ENCODE peak calls at places on chromosomes 16 and 17, in six cellular contexts. W, M, Y, S, V and C are unnamed samples. For H3K27me3, the result is how much of the 10 kb centered on the place peaks cover.

GRCh38 chr17:63347475-63347874 is 98.6 kb downstream of the CYB561 start:
- DNase-seq in Y (no peak), M (no peak), S (no peak), W (no peak), V (no peak), C (no peak)

GRCh38 chr16:50812876-50813466 is 71.1 kb downstream of the CYLD start:
- DNase-seq in W (no peak), V (no peak), S (no peak), M (no peak), Y (no peak), C (no peak)

GRCh38 chr16:23496826-23497542 is 13.3 kb downstream of the GGA2 start:
- DNase-seq in V (no peak), M (peak), Y (no peak), W (no peak), S (no peak), C (no peak)

GRCh38 chr17:36950027-36950426 is 1.3 kb downstream of the AATF start:
- DNase-seq in W (no peak), Y (no peak), M (no peak), V (no peak), S (no peak), C (no peak)

GRCh38 chr16:90008708-90009145 is 10.5 kb downstream of the DBNDD1 start:
- DNase-seq in V (no peak), M (no peak), W (no peak), S (peak), Y (no peak), C (no peak)

GRCh38 chr16:69017036-69017783 is 88.2 kb upstream of the HAS3 start:
- DNase-seq in V (no peak), M (peak), W (no peak), Y (no peak), S (no peak), C (no peak)

GRCh38 chr17:15464629-15465028 is 2.8 kb downstream of the CDRT4 start:
- DNase-seq in Y (no peak), W (no peak), V (no peak), S (no peak), M (no peak), C (no peak)

GRCh38 chr17:40511667-40512221 is 10.3 kb upstream of the TNS4 start:
- DNase-seq in S (no peak), Y (no peak), M (no peak), V (no peak), W (no peak), C (no peak)

GRCh38 chr16:74892574-74893461 is 92.1 kb downstream of the WDR59 start:
- DNase-seq in S (no peak), M (no peak), Y (no peak), W (no peak), V (no peak), C (no peak)

GRCh38 chr16:29806641-29807425 is 504 bp downstream of the MAZ start:
- DNase-seq in Y (peak), V (no peak), M (peak), W (peak), S (peak), C (no peak)

GRCh38 chr17:7317161-7317803 is 2.1 kb upstream of the GPS2 start:
- DNase-seq in M (no peak), W (peak), V (no peak), S (no peak), Y (no peak), C (no peak)

GRCh38 chr16:14502932-14503741 is 126.9 kb downstream of the PARN start:
- DNase-seq in W (no peak), V (no peak), S (no peak), Y (no peak), M (peak), C (no peak)

GRCh38 chr16:49858200-49859129 is 2.6 kb upstream of the ZNF423 start:
- DNase-seq in M (peak), W (peak), V (no peak), Y (peak), S (no peak), C (peak)

GRCh38 chr17:58367462-58367861 is 15.5 kb upstream of the SUPT4H1 start:
- DNase-seq in V (no peak), S (no peak), M (no peak), Y (no peak), W (no peak), C (no peak)

DNA sequence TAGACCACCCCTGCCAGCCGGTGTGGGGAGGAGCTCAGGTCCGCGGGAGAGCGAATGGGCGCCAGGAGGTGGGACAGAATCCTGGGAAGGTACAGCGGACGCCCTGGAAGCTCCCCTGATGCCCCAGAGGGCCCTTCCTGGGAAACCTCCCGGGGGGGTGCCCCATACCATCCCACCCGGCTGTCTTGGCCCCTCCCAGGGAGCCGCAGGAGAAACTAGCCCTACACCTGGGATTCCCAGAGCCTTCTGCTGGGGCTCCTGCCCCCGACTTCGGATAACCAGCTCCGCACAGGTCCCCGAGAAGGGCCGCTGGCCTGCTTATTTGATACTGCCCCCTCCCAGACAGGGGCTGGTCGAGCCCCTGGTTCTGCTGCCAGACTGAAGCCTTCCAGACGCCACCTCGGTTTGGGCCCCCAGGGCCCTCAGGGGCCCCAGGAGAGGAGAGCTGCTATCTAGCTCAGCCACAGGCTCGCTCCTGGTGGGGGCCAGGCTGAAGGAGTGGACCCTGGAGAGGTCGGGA is 3.0 kb upstream of the CBX4 start:
- DNase-seq in S (no peak), Y (no peak), M (no peak), V (no peak), W (peak), C (no peak)
- H3K27me3 ChIP-seq in S (under half), Y (under half), M (under half), V (under half), W (under half), C (under half)

GRCh38 chr17:48553190-48553547 is 8.3 kb upstream of the HOXB2 start:
- DNase-seq in W (no peak), Y (no peak), M (no peak), V (no peak), S (no peak), C (no peak)
- H3K27ac ChIP-seq in W (no peak), Y (peak), M (peak), V (peak), S (no peak), C (peak)

GRCh38 chr16:707062-707538 is 1.5 kb upstream of the FBXL16 start:
- DNase-seq in W (no peak), Y (no peak), S (no peak), V (no peak), M (no peak), C (no peak)
- H3K27me3 ChIP-seq in W (under half), Y (half or more), S (half or more), V (half or more), M (half or more), C (under half)

GRCh38 chr16:81706327-81707295 is 72.5 kb upstream of the PLCG2 start:
- DNase-seq in V (no peak), Y (peak), S (no peak), M (no peak), W (no peak), C (no peak)

GRCh38 chr16:81709369-81709900 is 69.7 kb upstream of the PLCG2 start:
- DNase-seq in V (no peak), W (no peak), M (no peak), S (no peak), Y (peak), C (no peak)

GRCh38 chr16:81705261-81705660 is 73.8 kb upstream of the PLCG2 start:
- DNase-seq in W (no peak), S (no peak), V (no peak), M (no peak), Y (peak), C (no peak)

GRCh38 chr16:81708459-81709368 is 70.4 kb upstream of the PLCG2 start:
- DNase-seq in V (no peak), Y (peak), M (no peak), W (peak), S (no peak), C (no peak)

DNA sequence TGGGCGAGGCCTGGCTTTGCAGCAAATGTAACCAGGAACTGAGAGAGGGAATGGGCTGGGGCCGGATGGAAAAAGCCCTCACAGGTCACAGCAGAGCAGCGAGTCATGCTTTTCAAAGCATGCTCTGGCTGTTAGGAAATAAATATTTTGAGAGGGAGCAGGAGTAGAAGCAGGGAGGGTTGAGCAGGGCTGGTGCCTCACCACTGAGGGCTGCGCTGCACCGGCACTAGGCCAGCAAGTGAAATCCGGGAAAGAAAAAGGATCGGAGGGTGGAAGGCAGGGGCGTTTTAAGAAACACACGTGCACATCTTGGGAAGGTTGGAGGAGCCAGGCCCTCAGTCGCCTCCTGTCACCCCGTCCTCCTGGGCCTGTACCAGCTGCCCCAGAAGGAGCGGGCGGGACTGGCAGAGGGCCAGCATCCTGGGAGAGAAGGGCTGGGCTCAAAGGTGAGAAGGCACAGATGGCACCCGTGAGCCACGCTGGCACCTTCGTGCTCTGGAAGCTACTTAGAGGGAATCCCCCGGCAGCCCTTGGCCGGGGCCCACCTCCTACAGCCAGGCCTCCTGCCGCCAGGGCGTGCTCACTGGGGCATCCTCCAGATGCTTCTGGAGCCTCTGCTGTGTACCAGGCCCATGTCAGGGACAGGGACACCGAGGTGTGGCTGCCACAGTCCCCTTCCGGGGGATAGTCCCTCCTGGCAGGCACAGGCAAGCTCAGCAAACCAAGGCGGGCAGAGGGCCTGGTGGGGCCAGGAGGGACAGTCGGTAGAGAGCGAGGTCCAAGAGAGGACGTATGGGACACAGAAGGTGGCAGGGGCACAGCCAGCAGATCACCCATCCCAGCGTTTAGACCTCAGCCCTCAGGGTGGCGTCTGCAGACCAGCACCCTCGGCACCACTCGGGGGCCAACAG is 71.4 kb upstream of the PLCG2 start:
- DNase-seq in M (no peak), W (peak), V (no peak), S (no peak), Y (peak), C (no peak)
- H3K27ac ChIP-seq in M (no peak), W (peak), V (peak), S (no peak), Y (peak), C (no peak)

GRCh38 chr16:66133641-66134402 is 232.7 kb upstream of the CDH5 start:
- DNase-seq in M (peak), W (no peak), V (no peak), Y (no peak), S (no peak), C (no peak)
- H3K27me3 ChIP-seq in M (under half), W (under half), V (under half), Y (under half), S (under half), C (under half)

GRCh38 chr17:77424585-77425344 is 284.0 kb downstream of the SEC14L1 start:
- DNase-seq in W (peak), S (no peak), V (no peak), M (peak), Y (peak), C (no peak)
- H3K27ac ChIP-seq in W (peak), S (peak), V (peak), M (peak), Y (peak), C (peak)

DNA sequence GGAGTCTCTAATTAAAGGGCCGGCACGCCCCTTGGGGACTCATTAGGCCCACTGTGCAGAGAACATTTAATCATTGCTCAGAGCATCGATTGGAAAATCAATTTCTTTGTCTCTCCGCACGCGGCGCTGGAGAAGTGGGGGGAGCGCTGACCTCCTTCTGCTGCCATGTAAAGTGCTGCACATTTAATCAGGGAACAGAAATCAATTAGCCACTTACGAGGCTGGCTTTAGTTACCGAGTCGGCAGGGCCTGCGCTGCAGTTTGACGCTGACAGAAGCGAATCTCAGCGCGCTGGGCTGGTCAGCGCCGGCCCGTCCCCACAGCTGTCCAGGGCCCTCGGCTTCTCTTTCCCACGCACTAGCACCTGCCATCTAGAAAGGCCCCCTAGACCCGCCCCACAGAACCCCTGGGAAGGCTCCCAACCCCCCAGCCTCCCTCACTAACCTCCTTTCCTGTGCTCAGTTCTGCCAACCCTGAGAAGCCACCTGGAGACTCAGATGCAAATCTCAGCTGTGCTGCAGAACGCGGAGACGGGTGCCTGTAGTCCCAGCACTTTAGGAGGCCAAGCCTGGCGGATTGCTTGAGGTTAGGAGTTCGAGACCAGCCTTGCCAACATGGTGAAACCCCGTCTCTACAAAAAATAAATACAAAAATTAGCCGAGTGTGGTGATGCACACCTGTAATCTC is 20.3 kb upstream of the C1QL1 start:
- DNase-seq in V (no peak), Y (no peak), M (no peak), S (no peak), W (no peak), C (no peak)
- H3K27me3 ChIP-seq in V (under half), Y (under half), M (under half), S (under half), W (under half), C (under half)

GRCh38 chr16:53100889-53101288 is 46.1 kb downstream of the CHD9 start:
- DNase-seq in V (no peak), S (no peak), Y (no peak), M (no peak), W (no peak), C (no peak)
- H3K27ac ChIP-seq in V (peak), S (no peak), Y (peak), M (peak), W (peak), C (peak)